ENCODE peak calls at places on chromosomes 16 and 17, in ten cellular contexts. One of them, this sample, is unnamed.
A peak's percentile ranks its signal among the peaks of the same experiment; 100 is the strongest.

GRCh38 chr16:26762596-26762995 is 304.1 kb upstream of the C16orf82 start:
- DNase-seq in OCI-LY7: no peak
- DNase-seq in hepatocyte: no peak
- DNase-seq in neural progenitor cell: peak; percentile 30
- DNase-seq in fibroblast of lung: no peak
- DNase-seq in Karpas-422: no peak
- DNase-seq in GM23338: peak; percentile 17
- DNase-seq in SK-N-SH: no peak
- DNase-seq in mammary epithelial cell: no peak
- DNase-seq in A549: no peak
- DNase-seq in this sample: no peak

GRCh38 chr17:72362466-72363335 is 241.9 kb downstream of the SOX9 start:
- DNase-seq in OCI-LY7: no peak
- DNase-seq in hepatocyte: no peak
- DNase-seq in neural progenitor cell: no peak
- DNase-seq in fibroblast of lung: peak; percentile 89
- DNase-seq in Karpas-422: no peak
- DNase-seq in GM23338: no peak
- DNase-seq in SK-N-SH: no peak
- DNase-seq in mammary epithelial cell: peak; percentile 98
- DNase-seq in A549: peak; percentile 55
- DNase-seq in this sample: peak; percentile 97

GRCh38 chr17:82671071-82671470 is 22.8 kb upstream of the WDR45B start:
- DNase-seq in OCI-LY7: no peak
- DNase-seq in hepatocyte: no peak
- DNase-seq in neural progenitor cell: no peak
- DNase-seq in fibroblast of lung: no peak
- DNase-seq in Karpas-422: no peak
- DNase-seq in GM23338: no peak
- DNase-seq in SK-N-SH: no peak
- DNase-seq in mammary epithelial cell: no peak
- DNase-seq in A549: no peak
- DNase-seq in this sample: no peak

GRCh38 chr16:4511441-4512082 is 27.0 kb downstream of the CDIP1 start:
- DNase-seq in OCI-LY7: peak; percentile 40
- DNase-seq in hepatocyte: peak; percentile 75
- DNase-seq in neural progenitor cell: peak; percentile 78
- DNase-seq in fibroblast of lung: peak; percentile 24
- DNase-seq in Karpas-422: peak; percentile 51
- DNase-seq in GM23338: peak; percentile 89
- DNase-seq in SK-N-SH: peak; percentile 77
- DNase-seq in mammary epithelial cell: peak; percentile 30
- DNase-seq in A549: peak; percentile 71
- DNase-seq in this sample: peak; percentile 44

GRCh38 chr17:31318298-31319190 is 2.9 kb downstream of the EVI2A start:
- DNase-seq in OCI-LY7: peak; percentile 87
- DNase-seq in hepatocyte: no peak
- DNase-seq in neural progenitor cell: peak; percentile 18
- DNase-seq in fibroblast of lung: peak; percentile 93
- DNase-seq in Karpas-422: peak; percentile 69
- DNase-seq in GM23338: peak; percentile 29
- DNase-seq in SK-N-SH: no peak
- DNase-seq in mammary epithelial cell: peak; percentile 86
- DNase-seq in A549: no peak
- DNase-seq in this sample: no peak

GRCh38 chr16:12087901-12088364 is 111.4 kb downstream of the SNX29 start:
- DNase-seq in OCI-LY7: peak; percentile 75
- DNase-seq in hepatocyte: no peak
- DNase-seq in neural progenitor cell: no peak
- DNase-seq in fibroblast of lung: no peak
- DNase-seq in Karpas-422: peak; percentile 46
- DNase-seq in GM23338: no peak
- DNase-seq in SK-N-SH: peak; percentile 32
- DNase-seq in mammary epithelial cell: no peak
- DNase-seq in A549: no peak
- DNase-seq in this sample: no peak

GRCh38 chr17:40086150-40087044 is 14.0 kb downstream of the NR1D1 start:
- DNase-seq in OCI-LY7: peak; percentile 77
- DNase-seq in hepatocyte: peak; percentile 72
- DNase-seq in neural progenitor cell: peak; percentile 83
- DNase-seq in fibroblast of lung: no peak
- DNase-seq in Karpas-422: peak; percentile 86
- DNase-seq in GM23338: peak; percentile 90
- DNase-seq in SK-N-SH: peak; percentile 92
- DNase-seq in mammary epithelial cell: no peak
- DNase-seq in A549: peak; percentile 70
- DNase-seq in this sample: peak; percentile 42

GRCh38 chr17:49029841-49030240 is 32.7 kb downstream of the IGF2BP1 start:
- DNase-seq in OCI-LY7: no peak
- DNase-seq in hepatocyte: no peak
- DNase-seq in neural progenitor cell: no peak
- DNase-seq in fibroblast of lung: peak; percentile 63
- DNase-seq in Karpas-422: no peak
- DNase-seq in GM23338: no peak
- DNase-seq in SK-N-SH: no peak
- DNase-seq in mammary epithelial cell: no peak
- DNase-seq in A549: no peak
- DNase-seq in this sample: peak; percentile 24

GRCh38 chr17:82060001-82060380 is 5.6 kb downstream of the DUS1L start:
- DNase-seq in OCI-LY7: no peak
- DNase-seq in hepatocyte: no peak
- DNase-seq in neural progenitor cell: no peak
- DNase-seq in fibroblast of lung: no peak
- DNase-seq in Karpas-422: no peak
- DNase-seq in GM23338: no peak
- DNase-seq in SK-N-SH: no peak
- DNase-seq in mammary epithelial cell: no peak
- DNase-seq in A549: no peak
- DNase-seq in this sample: no peak

GRCh38 chr17:57317016-57317415 is 60.7 kb downstream of the MSI2 start:
- DNase-seq in OCI-LY7: no peak
- DNase-seq in hepatocyte: no peak
- DNase-seq in neural progenitor cell: no peak
- DNase-seq in fibroblast of lung: no peak
- DNase-seq in Karpas-422: no peak
- DNase-seq in GM23338: no peak
- DNase-seq in SK-N-SH: no peak
- DNase-seq in mammary epithelial cell: no peak
- DNase-seq in A549: no peak
- DNase-seq in this sample: no peak

GRCh38 chr16:14013145-14013570 is 58.0 kb upstream of the MRTFB start:
- DNase-seq in OCI-LY7: no peak
- DNase-seq in hepatocyte: no peak
- DNase-seq in neural progenitor cell: no peak
- DNase-seq in fibroblast of lung: no peak
- DNase-seq in Karpas-422: no peak
- DNase-seq in GM23338: no peak
- DNase-seq in SK-N-SH: no peak
- DNase-seq in mammary epithelial cell: no peak
- DNase-seq in A549: no peak
- DNase-seq in this sample: no peak

GRCh38 chr16:57498031-57498430 is 11.7 kb upstream of the DOK4 start:
- DNase-seq in OCI-LY7: no peak
- DNase-seq in hepatocyte: no peak
- DNase-seq in neural progenitor cell: no peak
- DNase-seq in fibroblast of lung: no peak
- DNase-seq in Karpas-422: no peak
- DNase-seq in GM23338: no peak
- DNase-seq in SK-N-SH: no peak
- DNase-seq in mammary epithelial cell: no peak
- DNase-seq in A549: no peak
- DNase-seq in this sample: no peak

GRCh38 chr16:28186752-28187151 is 25.0 kb downstream of the XPO6 start:
- DNase-seq in OCI-LY7: no peak
- DNase-seq in hepatocyte: no peak
- DNase-seq in neural progenitor cell: no peak
- DNase-seq in fibroblast of lung: peak; percentile 49
- DNase-seq in Karpas-422: no peak
- DNase-seq in GM23338: no peak
- DNase-seq in SK-N-SH: no peak
- DNase-seq in mammary epithelial cell: no peak
- DNase-seq in A549: no peak
- DNase-seq in this sample: no peak

GRCh38 chr17:65537845-65538678 is 23.4 kb downstream of the AXIN2 start:
- DNase-seq in OCI-LY7: no peak
- DNase-seq in hepatocyte: no peak
- DNase-seq in neural progenitor cell: no peak
- DNase-seq in fibroblast of lung: no peak
- DNase-seq in Karpas-422: no peak
- DNase-seq in GM23338: no peak
- DNase-seq in SK-N-SH: no peak
- DNase-seq in mammary epithelial cell: no peak
- DNase-seq in A549: no peak
- DNase-seq in this sample: no peak

GRCh38 chr17:28901866-28902818 is 737 bp downstream of the DHRS13 start:
- DNase-seq in OCI-LY7: peak; percentile 75
- DNase-seq in hepatocyte: peak; percentile 75
- DNase-seq in neural progenitor cell: no peak
- DNase-seq in fibroblast of lung: peak; percentile 8
- DNase-seq in Karpas-422: peak; percentile 86
- DNase-seq in GM23338: peak; percentile 71
- DNase-seq in SK-N-SH: peak; percentile 83
- DNase-seq in mammary epithelial cell: no peak
- DNase-seq in A549: peak; percentile 40
- DNase-seq in this sample: no peak

GRCh38 chr16:83336630-83337029 is 471.1 kb upstream of the HSBP1 start:
- DNase-seq in OCI-LY7: no peak
- DNase-seq in hepatocyte: no peak
- DNase-seq in neural progenitor cell: no peak
- DNase-seq in fibroblast of lung: peak; percentile 76
- DNase-seq in Karpas-422: no peak
- DNase-seq in GM23338: no peak
- DNase-seq in SK-N-SH: no peak
- DNase-seq in mammary epithelial cell: peak; percentile 61
- DNase-seq in A549: no peak
- DNase-seq in this sample: no peak

GRCh38 chr16:58684354-58685083 is at the start of gene SLC38A7:
- DNase-seq in OCI-LY7: peak; percentile 80
- DNase-seq in hepatocyte: peak; percentile 88
- DNase-seq in neural progenitor cell: peak; percentile 92
- DNase-seq in fibroblast of lung: peak; percentile 77
- DNase-seq in Karpas-422: peak; percentile 90
- DNase-seq in GM23338: peak; percentile 95
- DNase-seq in SK-N-SH: peak; percentile 93
- DNase-seq in mammary epithelial cell: peak; percentile 72
- DNase-seq in A549: peak; percentile 85
- DNase-seq in this sample: peak; percentile 73

GRCh38 chr17:80270104-80270503 is 9.5 kb downstream of the RNF213 start:
- DNase-seq in OCI-LY7: no peak
- DNase-seq in hepatocyte: no peak
- DNase-seq in neural progenitor cell: peak; percentile 79
- DNase-seq in fibroblast of lung: no peak
- DNase-seq in Karpas-422: no peak
- DNase-seq in GM23338: peak; percentile 76
- DNase-seq in SK-N-SH: no peak
- DNase-seq in mammary epithelial cell: no peak
- DNase-seq in A549: no peak
- DNase-seq in this sample: no peak

GRCh38 chr16:86930663-86931062 is 352.3 kb downstream of the FOXL1 start:
- DNase-seq in OCI-LY7: no peak
- DNase-seq in hepatocyte: no peak
- DNase-seq in neural progenitor cell: no peak
- DNase-seq in fibroblast of lung: no peak
- DNase-seq in Karpas-422: no peak
- DNase-seq in GM23338: no peak
- DNase-seq in SK-N-SH: no peak
- DNase-seq in mammary epithelial cell: no peak
- DNase-seq in A549: no peak
- DNase-seq in this sample: no peak

GRCh38 chr17:76598004-76598439 is 12.4 kb upstream of the ST6GALNAC2 start:
- DNase-seq in OCI-LY7: peak; percentile 21
- DNase-seq in hepatocyte: no peak
- DNase-seq in neural progenitor cell: no peak
- DNase-seq in fibroblast of lung: no peak
- DNase-seq in Karpas-422: no peak
- DNase-seq in GM23338: no peak
- DNase-seq in SK-N-SH: no peak
- DNase-seq in mammary epithelial cell: no peak
- DNase-seq in A549: no peak
- DNase-seq in this sample: peak; percentile 19
- H3K4me2 ChIP-seq in OCI-LY7: no peak overlapping the region
- H3K4me2 ChIP-seq in hepatocyte: no peak overlapping the region
- H3K4me2 ChIP-seq in neural progenitor cell: no peak overlapping the region
- H3K4me2 ChIP-seq in fibroblast of lung: no peak overlapping the region
- H3K4me2 ChIP-seq in Karpas-422: no peak overlapping the region
- H3K4me2 ChIP-seq in GM23338: no peak overlapping the region
- H3K4me2 ChIP-seq in SK-N-SH: no peak overlapping the region
- H3K4me2 ChIP-seq in mammary epithelial cell: peak overlapping the region; percentile 57
- H3K4me2 ChIP-seq in A549: no peak overlapping the region
- H3K4me2 ChIP-seq in this sample: no peak overlapping the region

GRCh38 chr17:18987230-18987610 is 17.3 kb downstream of the FAM83G start:
- DNase-seq in OCI-LY7: no peak
- DNase-seq in hepatocyte: no peak
- DNase-seq in neural progenitor cell: no peak
- DNase-seq in fibroblast of lung: no peak
- DNase-seq in Karpas-422: no peak
- DNase-seq in GM23338: no peak
- DNase-seq in SK-N-SH: no peak
- DNase-seq in mammary epithelial cell: no peak
- DNase-seq in A549: no peak
- DNase-seq in this sample: no peak
- H3K4me2 ChIP-seq in OCI-LY7: no peak overlapping the region
- H3K4me2 ChIP-seq in hepatocyte: no peak overlapping the region
- H3K4me2 ChIP-seq in neural progenitor cell: no peak overlapping the region
- H3K4me2 ChIP-seq in fibroblast of lung: no peak overlapping the region
- H3K4me2 ChIP-seq in Karpas-422: no peak overlapping the region
- H3K4me2 ChIP-seq in GM23338: no peak overlapping the region
- H3K4me2 ChIP-seq in SK-N-SH: no peak overlapping the region
- H3K4me2 ChIP-seq in mammary epithelial cell: no peak overlapping the region
- H3K4me2 ChIP-seq in A549: no peak overlapping the region
- H3K4me2 ChIP-seq in this sample: no peak overlapping the region

DNA sequence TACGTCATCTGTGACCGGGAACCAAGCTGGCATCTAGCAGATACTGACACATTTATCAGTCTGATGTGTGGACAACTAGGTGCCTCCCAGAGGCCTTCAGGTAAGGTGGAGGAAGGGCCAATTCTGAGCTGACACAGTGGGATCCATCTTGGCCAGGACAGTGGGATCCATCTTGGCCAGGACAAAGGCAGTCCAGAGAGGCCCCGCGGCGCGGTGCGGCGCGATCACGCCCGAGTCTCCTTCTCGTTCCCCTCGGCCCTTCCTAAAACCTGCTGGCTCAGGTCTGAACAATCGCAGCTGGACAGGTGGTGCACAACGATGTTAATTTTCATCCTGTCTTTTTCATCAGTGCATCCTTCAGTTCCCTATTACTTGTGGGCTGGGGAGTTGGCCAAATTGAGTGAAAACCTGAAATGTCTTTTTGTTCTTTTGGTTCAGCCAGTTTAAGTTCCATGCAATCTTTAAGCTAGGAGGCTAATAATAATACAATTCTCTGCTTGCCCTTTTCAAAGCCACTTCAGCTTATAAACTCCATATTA is 486 bp upstream of the WSB1 start:
- DNase-seq in OCI-LY7: peak; percentile 10
- DNase-seq in hepatocyte: no peak
- DNase-seq in neural progenitor cell: peak; percentile 16
- DNase-seq in fibroblast of lung: no peak
- DNase-seq in Karpas-422: no peak
- DNase-seq in GM23338: no peak
- DNase-seq in SK-N-SH: no peak
- DNase-seq in mammary epithelial cell: no peak
- DNase-seq in A549: no peak
- DNase-seq in this sample: no peak
- H3K4me2 ChIP-seq in OCI-LY7: peak overlapping the region; percentile 62
- H3K4me2 ChIP-seq in hepatocyte: peak overlapping the region; percentile 62
- H3K4me2 ChIP-seq in neural progenitor cell: peak overlapping the region; percentile 95
- H3K4me2 ChIP-seq in fibroblast of lung: peak overlapping the region; percentile 75
- H3K4me2 ChIP-seq in Karpas-422: peak overlapping the region; percentile 83
- H3K4me2 ChIP-seq in GM23338: peak overlapping the region; percentile 45
- H3K4me2 ChIP-seq in SK-N-SH: peak overlapping the region; percentile 79
- H3K4me2 ChIP-seq in mammary epithelial cell: peak overlapping the region; percentile 50
- H3K4me2 ChIP-seq in A549: peak overlapping the region; percentile 80
- H3K4me2 ChIP-seq in this sample: peak overlapping the region; percentile 95

GRCh38 chr17:19298561-19299213 is 61.5 kb downstream of the EPN2 start:
- DNase-seq in OCI-LY7: no peak
- DNase-seq in hepatocyte: no peak
- DNase-seq in neural progenitor cell: no peak
- DNase-seq in fibroblast of lung: no peak
- DNase-seq in Karpas-422: peak; percentile 30
- DNase-seq in GM23338: no peak
- DNase-seq in SK-N-SH: no peak
- DNase-seq in mammary epithelial cell: no peak
- DNase-seq in A549: no peak
- DNase-seq in this sample: no peak
- H3K4me2 ChIP-seq in OCI-LY7: no peak overlapping the region
- H3K4me2 ChIP-seq in hepatocyte: no peak overlapping the region
- H3K4me2 ChIP-seq in neural progenitor cell: peak overlapping the region; percentile 65
- H3K4me2 ChIP-seq in fibroblast of lung: no peak overlapping the region
- H3K4me2 ChIP-seq in Karpas-422: no peak overlapping the region
- H3K4me2 ChIP-seq in GM23338: no peak overlapping the region
- H3K4me2 ChIP-seq in SK-N-SH: no peak overlapping the region
- H3K4me2 ChIP-seq in mammary epithelial cell: no peak overlapping the region
- H3K4me2 ChIP-seq in A549: no peak overlapping the region
- H3K4me2 ChIP-seq in this sample: no peak overlapping the region

This sample was measured in PC-3.